ENCODE peak calls at places on chromosomes 3 and 15, in four cellular contexts. V is WERI-Rb-1, T is dorsolateral prefrontal cortex, S is uterus. A is an unnamed sample.
A peak's percentile ranks its signal among the peaks of the same experiment; 100 is the strongest.

GRCh38 chr3:126671521-126671920 is 16.6 kb upstream of the TXNRD3 start:
- DNase-seq in V (no peak), T (no peak), S (no peak), A (no peak)

GRCh38 chr3:36907911-36908646 is 36.8 kb downstream of the TRANK1 start:
- DNase-seq in V (no peak), T (no peak), S (peak; percentile 38), A (no peak)

GRCh38 chr15:37115538-37115937 is 15.2 kb upstream of the MEIS2 start:
- DNase-seq in V (no peak), T (no peak), S (no peak), A (no peak)

GRCh38 chr15:100968043-100968966 is 49.1 kb downstream of the LRRK1 start:
- DNase-seq in V (no peak), T (no peak), S (no peak), A (no peak)

GRCh38 chr15:81531141-81531592 is 157.2 kb upstream of the TMC3 start:
- DNase-seq in V (peak; percentile 41), T (no peak), S (no peak), A (no peak)

GRCh38 chr15:87955284-87955909 is 301.1 kb downstream of the NTRK3 start:
- DNase-seq in V (no peak), T (no peak), S (no peak), A (no peak)

GRCh38 chr15:24955549-24955929 is 752 bp downstream of the SNRPN start:
- DNase-seq in V (no peak), T (no peak), S (peak; percentile 18), A (no peak)

GRCh38 chr3:134645515-134645914 is 5.3 kb downstream of the KY start:
- DNase-seq in V (no peak), T (no peak), S (no peak), A (no peak)

GRCh38 chr3:73148653-73149052 is 87.2 kb downstream of the EBLN2 start:
- DNase-seq in V (no peak), T (no peak), S (no peak), A (no peak)

GRCh38 chr3:44061961-44062360 is 179.7 kb upstream of the TOPAZ1 start:
- DNase-seq in V (no peak), T (no peak), S (no peak), A (no peak)

GRCh38 chr15:83533548-83533947 is 86.4 kb downstream of the SH3GL3 start:
- DNase-seq in V (no peak), T (no peak), S (no peak), A (no peak)

GRCh38 chr15:95972136-95972553 is 358.4 kb upstream of the NR2F2 start:
- DNase-seq in V (no peak), T (no peak), S (peak; percentile 59), A (no peak)

GRCh38 chr3:143676742-143677141 is 171.5 kb downstream of the SLC9A9 start:
- DNase-seq in V (no peak), T (no peak), S (no peak), A (no peak)

GRCh38 chr3:133882986-133883586 is 12.6 kb downstream of the RAB6B start:
- DNase-seq in V (no peak), T (no peak), S (no peak), A (no peak)

GRCh38 chr15:25469377-25469776 is 30.6 kb upstream of the UBE3A start:
- DNase-seq in V (no peak), T (no peak), S (no peak), A (no peak)

GRCh38 chr15:53837263-53837662 is 77.8 kb upstream of the WDR72 start:
- DNase-seq in V (peak; percentile 29), T (no peak), S (no peak), A (no peak)

GRCh38 chr3:177089901-177090300 is 107.4 kb downstream of the TBL1XR1 start:
- DNase-seq in V (no peak), T (no peak), S (no peak), A (no peak)

GRCh38 chr15:39094116-39094515 is 486.8 kb upstream of the THBS1 start:
- DNase-seq in V (no peak), T (no peak), S (no peak), A (no peak)

GRCh38 chr15:78893538-78893937 is 20.8 kb downstream of the MORF4L1 start:
- DNase-seq in V (no peak), T (no peak), S (no peak), A (no peak)

GRCh38 chr15:59439571-59439970 is 1.6 kb downstream of the FAM81A start:
- DNase-seq in V (no peak), T (no peak), S (no peak), A (no peak)

GRCh38 chr3:183303725-183304124 is 50.7 kb downstream of the B3GNT5 start:
- DNase-seq in V (no peak), T (no peak), S (no peak), A (no peak)

GRCh38 chr3:124787490-124788195 is 57.4 kb downstream of the UMPS start:
- DNase-seq in V (no peak), T (no peak), S (no peak), A (no peak)

GRCh38 chr15:34780725-34781124 is 14.6 kb downstream of the ACTC1 start:
- DNase-seq in V (no peak), T (no peak), S (no peak), A (no peak)

GRCh38 chr3:178646205-178646604 is 110.0 kb downstream of the KCNMB2 start:
- DNase-seq in V (no peak), T (no peak), S (no peak), A (no peak)

GRCh38 chr3:113287818-113288648 is 76.7 kb downstream of the BOC start:
- DNase-seq in V (peak; percentile 48), T (peak; percentile 51), S (peak; percentile 63), A (peak; percentile 80)

GRCh38 chr3:133843634-133844033 is 38.0 kb downstream of the SRPRB start:
- DNase-seq in V (no peak), T (peak; percentile 21), S (no peak), A (no peak)

GRCh38 chr3:87755852-87756251 is 303.0 kb downstream of the CGGBP1 start:
- DNase-seq in V (no peak), T (no peak), S (no peak), A (no peak)

GRCh38 chr15:50523736-50524318 is 22.6 kb downstream of the USP50 start:
- DNase-seq in V (no peak), T (no peak), S (no peak), A (no peak)